ENCODE peak calls at places on chromosomes 12 and 14, in seven cellular contexts. I is spleen; B is hepatocyte; Z is right lobe of liver; S is central memory CD4-positive, alpha-beta T cell; H is kidney; P is BJ. O is an unnamed sample.

GRCh38 chr14:64540208-64541202 is at the start of gene HSPA2:
- DNase-seq in I (peak), B (peak), Z (peak), S (peak), H (peak), P (peak), O (peak)

GRCh38 chr12:110333201-110333600 is 52.2 kb downstream of the ATP2A2 start:
- DNase-seq in I (no peak), B (no peak), Z (no peak), S (no peak), H (no peak), P (no peak), O (no peak)

GRCh38 chr14:24116111-24116809 is 1.5 kb upstream of the NRL start:
- DNase-seq in I (peak), B (no peak), Z (no peak), S (no peak), H (peak), P (no peak), O (no peak)

GRCh38 chr12:44015333-44015941 is 179.6 kb downstream of the TMEM117 start:
- DNase-seq in I (no peak), B (peak), Z (no peak), S (peak), H (no peak), P (peak), O (no peak)

GRCh38 chr12:69039881-69040280 is 106.9 kb upstream of the CPM start:
- DNase-seq in I (no peak), B (no peak), Z (no peak), S (no peak), H (no peak), P (no peak), O (no peak)

GRCh38 chr14:21069388-21070082 is 569 bp upstream of the ARHGEF40 start:
- DNase-seq in I (no peak), B (peak), Z (no peak), S (peak), H (peak), P (no peak), O (no peak)

GRCh38 chr14:32201196-32201815 is 539 bp upstream of the RNU6-7 start:
- DNase-seq in I (peak), B (peak), Z (peak), S (peak), H (peak), P (no peak), O (peak)

GRCh38 chr12:52020539-52021336 is 14.0 kb downstream of the TAMALIN start:
- DNase-seq in I (peak), B (peak), Z (no peak), S (peak), H (peak), P (no peak), O (no peak)

GRCh38 chr12:59142175-59142574 is 221.9 kb upstream of the LRIG3 start:
- DNase-seq in I (no peak), B (no peak), Z (no peak), S (no peak), H (no peak), P (no peak), O (no peak)

GRCh38 chr12:67161322-67161918 is 107.7 kb upstream of the CAND1 start:
- DNase-seq in I (no peak), B (peak), Z (no peak), S (no peak), H (no peak), P (peak), O (no peak)

GRCh38 chr14:68262567-68262966 is 443.0 kb downstream of the RAD51B start:
- DNase-seq in I (no peak), B (no peak), Z (no peak), S (no peak), H (no peak), P (no peak), O (no peak)

O was measured in tibial nerve.